ENCODE peak calls at places on chromosomes 7 and 10, in five cellular contexts. B is activated CD8-positive, alpha-beta T cell treated with anti-CD3 and anti-CD28 coated beads for 36 hours; L is IMR-90; T is mucosa of descending colon; I is HepG2. G is an unnamed sample.

GRCh38 chr7:23590529-23590928 is 6.7 kb upstream of the CCDC126 start:
- ATAC-seq in L (no peak), B (no peak), T (no peak), I (no peak), G (no peak)

GRCh38 chr7:131778601-131779000 is 222.2 kb upstream of the PODXL start:
- ATAC-seq in T (no peak), L (no peak), B (no peak), I (no peak), G (no peak)

GRCh38 chr10:69474688-69475432 is 23.6 kb downstream of the TSPAN15 start:
- ATAC-seq in L (peak; percentile 81), I (no peak), T (peak; percentile 63), B (no peak), G (no peak)

GRCh38 chr7:1895664-1896515 is 225.8 kb downstream of the ELFN1 start:
- ATAC-seq in T (no peak), I (no peak), B (no peak), L (no peak), G (no peak)

GRCh38 chr7:48426966-48427555 is 255.8 kb downstream of the ABCA13 start:
- ATAC-seq in I (no peak), B (no peak), T (peak; percentile 61), L (no peak), G (no peak)

GRCh38 chr7:29480456-29480855 is 83.2 kb upstream of the PRR15 start:
- ATAC-seq in I (no peak), L (no peak), T (peak; percentile 63), B (no peak), G (no peak)

GRCh38 chr10:132265878-132266496 is 41.8 kb downstream of the STK32C start:
- ATAC-seq in I (peak; percentile 19), T (no peak), B (no peak), L (peak; percentile 73), G (no peak)

GRCh38 chr7:128454808-128455555 is 696 bp upstream of the HILPDA start:
- ATAC-seq in B (no peak), I (peak; percentile 30), L (peak; percentile 2), T (no peak), G (no peak)

GRCh38 chr10:10644317-10645111 is 373.2 kb upstream of the CELF2 start:
- ATAC-seq in B (no peak), I (no peak), L (peak; percentile 40), T (no peak), G (no peak)

GRCh38 chr7:101411477-101411954 is 48.8 kb downstream of the COL26A1 start:
- ATAC-seq in B (peak; percentile 51), T (peak; percentile 33), I (peak; percentile 49), L (no peak), G (peak; percentile 29)

GRCh38 chr10:27512548-27512947 is 8.4 kb downstream of the RAB18 start:
- ATAC-seq in L (no peak), B (no peak), I (no peak), T (no peak), G (no peak)

GRCh38 chr10:124999433-125000365 is 57.8 kb downstream of the ZRANB1 start:
- ATAC-seq in B (no peak), T (no peak), L (peak; percentile 67), I (no peak), G (no peak)

GRCh38 chr10:96271017-96271815 is at the start of gene BLNK:
- ATAC-seq in I (no peak), T (peak; percentile 74), B (no peak), L (peak; percentile 57), G (no peak)

GRCh38 chr10:15735766-15736165 is 16.0 kb upstream of the ITGA8 start:
- ATAC-seq in B (no peak), I (no peak), T (peak; percentile 25), L (no peak), G (no peak)

GRCh38 chr7:151506901-151507382 is 12.8 kb downstream of the RHEB start:
- ATAC-seq in T (no peak), B (no peak), I (no peak), L (no peak), G (peak; percentile 31)

GRCh38 chr7:2143981-2144595 is 88.7 kb downstream of the MAD1L1 start:
- ATAC-seq in T (no peak), B (no peak), I (no peak), L (no peak), G (no peak)

GRCh38 chr10:33772370-33773331 is 438.2 kb upstream of the NRP1 start:
- ATAC-seq in I (no peak), L (no peak), T (no peak), B (no peak), G (no peak)

GRCh38 chr10:132371641-132372081 is 25.3 kb upstream of the PWWP2B start:
- ATAC-seq in T (no peak), B (peak; percentile 67), L (no peak), I (peak; percentile 72), G (peak; percentile 16)

GRCh38 chr10:124992462-124993344 is 50.8 kb downstream of the ZRANB1 start:
- ATAC-seq in L (peak; percentile 74), T (peak; percentile 72), B (peak; percentile 75), I (peak; percentile 66), G (peak; percentile 62)

GRCh38 chr7:155741805-155742204 is 70.5 kb downstream of the SHH start:
- ATAC-seq in I (no peak), B (no peak), T (peak; percentile 58), L (no peak), G (peak; percentile 14)

GRCh38 chr10:131872011-131872836 is 28.6 kb upstream of the PPP2R2D start:
- ATAC-seq in T (no peak), L (no peak), B (no peak), I (no peak), G (no peak)

GRCh38 chr10:91352760-91353159 is 57.4 kb upstream of the HECTD2 start:
- ATAC-seq in L (no peak), T (no peak), B (no peak), I (no peak), G (peak; percentile 40)

GRCh38 chr10:29322918-29323317 is 34.0 kb downstream of the LYZL1 start:
- ATAC-seq in L (no peak), B (no peak), T (no peak), I (no peak), G (no peak)

GRCh38 chr10:71860243-71861029 is 9.4 kb upstream of the PSAP start:
- ATAC-seq in B (peak; percentile 87), L (peak; percentile 95), T (peak; percentile 91), I (peak; percentile 97), G (peak; percentile 95)

GRCh38 chr7:7738622-7739021 is 20.2 kb upstream of the RPA3 start:
- ATAC-seq in T (no peak), I (no peak), B (no peak), L (no peak), G (no peak)

GRCh38 chr10:6300106-6300783 is 97.5 kb downstream of the PFKFB3 start:
- ATAC-seq in B (peak; percentile 67), L (peak; percentile 72), I (no peak), T (peak; percentile 27), G (peak; percentile 65)

GRCh38 chr10:92847185-92847864 is 995 bp upstream of the EXOC6 start:
- ATAC-seq in I (peak; percentile 20), T (no peak), L (no peak), B (no peak), G (peak; percentile 30)

GRCh38 chr7:89357121-89357520 is 561.6 kb upstream of the TEX47 start:
- ATAC-seq in T (no peak), I (no peak), B (no peak), L (no peak), G (no peak)

GRCh38 chr7:50837965-50838364 is 55.3 kb upstream of the GRB10 start:
- ATAC-seq in L (peak; percentile 80), I (peak; percentile 55), B (no peak), T (no peak), G (no peak)

GRCh38 chr10:72525277-72525676 is 100.6 kb downstream of the MICU1 start:
- ATAC-seq in B (no peak), L (peak; percentile 60), I (peak; percentile 88), T (peak; percentile 71), G (no peak)

GRCh38 chr7:95840953-95841950 is 68.9 kb downstream of the DYNC1I1 start:
- ATAC-seq in B (no peak), I (peak; percentile 85), L (no peak), T (no peak), G (no peak)

GRCh38 chr7:144024213-144024612 is 24.1 kb downstream of the OR6B1 start:
- ATAC-seq in T (no peak), I (no peak), L (no peak), B (no peak), G (no peak)

GRCh38 chr7:101582971-101583370 is 46.1 kb downstream of the MYL10 start:
- ATAC-seq in T (no peak), I (no peak), B (no peak), L (no peak), G (no peak)

GRCh38 chr10:64101611-64102263 is 580.5 kb downstream of the REEP3 start:
- ATAC-seq in B (no peak), I (peak; percentile 87), T (peak; percentile 14), L (no peak), G (no peak)

GRCh38 chr7:141874787-141875186 is 33.5 kb upstream of the PRSS37 start:
- ATAC-seq in B (no peak), I (no peak), L (no peak), T (no peak), G (no peak)

GRCh38 chr7:119643558-119643957 is 629.4 kb upstream of the KCND2 start:
- ATAC-seq in L (no peak), I (no peak), B (no peak), T (no peak), G (no peak)

GRCh38 chr10:98349508-98349922 is 65.5 kb downstream of the PYROXD2 start:
- ATAC-seq in B (no peak), T (peak; percentile 53), L (peak; percentile 95), I (no peak), G (no peak)